ENCODE peak calls at places on chromosomes 12 and 14, in nine cellular contexts. One of them, this sample, is unnamed.

GRCh38 chr12:5430639-5431603 is 987 bp upstream of the NTF3 start:
- DNase-seq in cardiac muscle cell: no peak
- DNase-seq in AG04450: no peak
- DNase-seq in breast epithelium: no peak
- DNase-seq in upper lobe of right lung: no peak
- DNase-seq in transverse colon: no peak
- DNase-seq in coronary artery: no peak
- DNase-seq in left ventricle myocardium inferior: no peak
- DNase-seq in heart left ventricle: no peak
- DNase-seq in this sample: no peak

GRCh38 chr12:116244474-116245090 is 32.9 kb downstream of the MED13L start:
- DNase-seq in cardiac muscle cell: no peak
- DNase-seq in AG04450: no peak
- DNase-seq in breast epithelium: no peak
- DNase-seq in upper lobe of right lung: no peak
- DNase-seq in transverse colon: no peak
- DNase-seq in coronary artery: no peak
- DNase-seq in left ventricle myocardium inferior: no peak
- DNase-seq in heart left ventricle: no peak
- DNase-seq in this sample: no peak

GRCh38 chr12:27257104-27257848 is 13.2 kb downstream of the STK38L start:
- DNase-seq in cardiac muscle cell: no peak
- DNase-seq in AG04450: no peak
- DNase-seq in breast epithelium: no peak
- DNase-seq in upper lobe of right lung: no peak
- DNase-seq in transverse colon: no peak
- DNase-seq in coronary artery: no peak
- DNase-seq in left ventricle myocardium inferior: no peak
- DNase-seq in heart left ventricle: no peak
- DNase-seq in this sample: no peak

GRCh38 chr12:53948650-53949593 is 5.8 kb upstream of the HOXC12 start:
- DNase-seq in cardiac muscle cell: no peak
- DNase-seq in AG04450: no peak
- DNase-seq in breast epithelium: no peak
- DNase-seq in upper lobe of right lung: no peak
- DNase-seq in transverse colon: no peak
- DNase-seq in coronary artery: no peak
- DNase-seq in left ventricle myocardium inferior: no peak
- DNase-seq in heart left ventricle: no peak
- DNase-seq in this sample: no peak

GRCh38 chr14:105497671-105498429 is 6.8 kb downstream of the TEDC1 start:
- DNase-seq in cardiac muscle cell: no peak
- DNase-seq in AG04450: no peak
- DNase-seq in breast epithelium: no peak
- DNase-seq in upper lobe of right lung: peak
- DNase-seq in transverse colon: no peak
- DNase-seq in coronary artery: peak
- DNase-seq in left ventricle myocardium inferior: peak
- DNase-seq in heart left ventricle: no peak
- DNase-seq in this sample: no peak

GRCh38 chr14:75418779-75419768 is 8.7 kb upstream of the JDP2 start:
- DNase-seq in cardiac muscle cell: peak
- DNase-seq in AG04450: no peak
- DNase-seq in breast epithelium: no peak
- DNase-seq in upper lobe of right lung: peak
- DNase-seq in transverse colon: peak
- DNase-seq in coronary artery: no peak
- DNase-seq in left ventricle myocardium inferior: no peak
- DNase-seq in heart left ventricle: no peak
- DNase-seq in this sample: no peak

GRCh38 chr12:22935501-22935900 is 310.5 kb downstream of the ETNK1 start:
- DNase-seq in cardiac muscle cell: no peak
- DNase-seq in AG04450: no peak
- DNase-seq in breast epithelium: no peak
- DNase-seq in upper lobe of right lung: no peak
- DNase-seq in transverse colon: no peak
- DNase-seq in coronary artery: no peak
- DNase-seq in left ventricle myocardium inferior: no peak
- DNase-seq in heart left ventricle: no peak
- DNase-seq in this sample: no peak

GRCh38 chr12:20140751-20141150 is 227.6 kb upstream of the PDE3A start:
- DNase-seq in cardiac muscle cell: no peak
- DNase-seq in AG04450: no peak
- DNase-seq in breast epithelium: no peak
- DNase-seq in upper lobe of right lung: no peak
- DNase-seq in transverse colon: no peak
- DNase-seq in coronary artery: no peak
- DNase-seq in left ventricle myocardium inferior: no peak
- DNase-seq in heart left ventricle: no peak
- DNase-seq in this sample: no peak

GRCh38 chr12:4164591-4165558 is 108.7 kb upstream of the CCND2 start:
- DNase-seq in cardiac muscle cell: peak
- DNase-seq in AG04450: peak
- DNase-seq in breast epithelium: peak
- DNase-seq in upper lobe of right lung: peak
- DNase-seq in transverse colon: peak
- DNase-seq in coronary artery: no peak
- DNase-seq in left ventricle myocardium inferior: peak
- DNase-seq in heart left ventricle: peak
- DNase-seq in this sample: no peak

GRCh38 chr14:29156096-29156495 is 389.5 kb downstream of the FOXG1 start:
- DNase-seq in cardiac muscle cell: no peak
- DNase-seq in AG04450: no peak
- DNase-seq in breast epithelium: no peak
- DNase-seq in upper lobe of right lung: no peak
- DNase-seq in transverse colon: no peak
- DNase-seq in coronary artery: no peak
- DNase-seq in left ventricle myocardium inferior: no peak
- DNase-seq in heart left ventricle: no peak
- DNase-seq in this sample: no peak

GRCh38 chr12:75961878-75962277 is 69.7 kb downstream of the PHLDA1 start:
- DNase-seq in cardiac muscle cell: no peak
- DNase-seq in AG04450: no peak
- DNase-seq in breast epithelium: no peak
- DNase-seq in upper lobe of right lung: no peak
- DNase-seq in transverse colon: no peak
- DNase-seq in coronary artery: no peak
- DNase-seq in left ventricle myocardium inferior: no peak
- DNase-seq in heart left ventricle: no peak
- DNase-seq in this sample: no peak

GRCh38 chr12:4134833-4135597 is 138.5 kb upstream of the CCND2 start:
- DNase-seq in cardiac muscle cell: no peak
- DNase-seq in AG04450: no peak
- DNase-seq in breast epithelium: no peak
- DNase-seq in upper lobe of right lung: no peak
- DNase-seq in transverse colon: no peak
- DNase-seq in coronary artery: no peak
- DNase-seq in left ventricle myocardium inferior: no peak
- DNase-seq in heart left ventricle: no peak
- DNase-seq in this sample: no peak

GRCh38 chr12:86735851-86736250 is 479.7 kb upstream of the MGAT4C start:
- DNase-seq in cardiac muscle cell: no peak
- DNase-seq in AG04450: no peak
- DNase-seq in breast epithelium: no peak
- DNase-seq in upper lobe of right lung: no peak
- DNase-seq in transverse colon: no peak
- DNase-seq in coronary artery: no peak
- DNase-seq in left ventricle myocardium inferior: no peak
- DNase-seq in heart left ventricle: no peak
- DNase-seq in this sample: no peak

GRCh38 chr12:123092866-123093265 is 58.0 kb downstream of the PITPNM2 start:
- DNase-seq in cardiac muscle cell: no peak
- DNase-seq in AG04450: no peak
- DNase-seq in breast epithelium: no peak
- DNase-seq in upper lobe of right lung: no peak
- DNase-seq in transverse colon: no peak
- DNase-seq in coronary artery: no peak
- DNase-seq in left ventricle myocardium inferior: no peak
- DNase-seq in heart left ventricle: no peak
- DNase-seq in this sample: no peak

GRCh38 chr12:104890463-104891096 is 67.5 kb downstream of the SLC41A2 start:
- DNase-seq in cardiac muscle cell: no peak
- DNase-seq in AG04450: no peak
- DNase-seq in breast epithelium: no peak
- DNase-seq in upper lobe of right lung: no peak
- DNase-seq in transverse colon: no peak
- DNase-seq in coronary artery: no peak
- DNase-seq in left ventricle myocardium inferior: no peak
- DNase-seq in heart left ventricle: no peak
- DNase-seq in this sample: no peak

GRCh38 chr12:51771008-51771407 is 77.5 kb downstream of the FIGNL2 start:
- DNase-seq in cardiac muscle cell: no peak
- DNase-seq in AG04450: no peak
- DNase-seq in breast epithelium: no peak
- DNase-seq in upper lobe of right lung: no peak
- DNase-seq in transverse colon: no peak
- DNase-seq in coronary artery: no peak
- DNase-seq in left ventricle myocardium inferior: no peak
- DNase-seq in heart left ventricle: no peak
- DNase-seq in this sample: no peak

GRCh38 chr12:121774968-121775474 is 18.5 kb downstream of the RHOF start:
- DNase-seq in cardiac muscle cell: no peak
- DNase-seq in AG04450: no peak
- DNase-seq in breast epithelium: no peak
- DNase-seq in upper lobe of right lung: peak
- DNase-seq in transverse colon: no peak
- DNase-seq in coronary artery: no peak
- DNase-seq in left ventricle myocardium inferior: no peak
- DNase-seq in heart left ventricle: no peak
- DNase-seq in this sample: no peak
- H3K27ac ChIP-seq in cardiac muscle cell: peak
- H3K27ac ChIP-seq in AG04450: no peak
- H3K27ac ChIP-seq in breast epithelium: no peak
- H3K27ac ChIP-seq in upper lobe of right lung: peak
- H3K27ac ChIP-seq in transverse colon: no peak
- H3K27ac ChIP-seq in coronary artery: no peak
- H3K27ac ChIP-seq in left ventricle myocardium inferior: no peak
- H3K27ac ChIP-seq in heart left ventricle: no peak
- H3K27ac ChIP-seq in this sample: no peak

DNA sequence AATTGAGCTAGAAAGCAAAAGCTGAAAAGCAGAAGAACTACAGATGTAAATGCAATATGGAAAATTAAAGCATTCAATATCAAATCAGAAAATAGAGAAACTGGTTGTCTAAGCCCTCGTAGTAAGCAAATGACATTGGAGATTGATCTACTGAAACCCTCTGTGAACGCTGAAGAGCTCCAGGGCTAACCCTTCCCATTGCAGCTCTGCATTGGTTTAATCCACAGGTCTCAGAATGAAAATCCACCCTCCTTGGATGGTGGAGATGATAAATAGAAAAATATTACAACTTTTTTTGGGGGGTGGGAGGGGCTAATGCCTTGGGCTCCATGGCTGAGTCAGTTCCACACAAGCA is 40.5 kb downstream of the CORO1C start:
- DNase-seq in cardiac muscle cell: no peak
- DNase-seq in AG04450: no peak
- DNase-seq in breast epithelium: no peak
- DNase-seq in upper lobe of right lung: no peak
- DNase-seq in transverse colon: no peak
- DNase-seq in coronary artery: no peak
- DNase-seq in left ventricle myocardium inferior: no peak
- DNase-seq in heart left ventricle: no peak
- DNase-seq in this sample: no peak
- H3K4me3 ChIP-seq in cardiac muscle cell: no peak
- H3K4me3 ChIP-seq in AG04450: peak
- H3K4me3 ChIP-seq in breast epithelium: peak
- H3K4me3 ChIP-seq in upper lobe of right lung: peak
- H3K4me3 ChIP-seq in transverse colon: peak
- H3K4me3 ChIP-seq in coronary artery: peak
- H3K4me3 ChIP-seq in left ventricle myocardium inferior: peak
- H3K4me3 ChIP-seq in heart left ventricle: no peak
- H3K4me3 ChIP-seq in this sample: peak

GRCh38 chr12:69415471-69416275 is 54.5 kb upstream of the FRS2 start:
- DNase-seq in cardiac muscle cell: peak
- DNase-seq in AG04450: peak
- DNase-seq in breast epithelium: peak
- DNase-seq in upper lobe of right lung: no peak
- DNase-seq in transverse colon: peak
- DNase-seq in coronary artery: peak
- DNase-seq in left ventricle myocardium inferior: peak
- DNase-seq in heart left ventricle: peak
- DNase-seq in this sample: peak
- H3K27ac ChIP-seq in cardiac muscle cell: peak
- H3K27ac ChIP-seq in AG04450: peak
- H3K27ac ChIP-seq in breast epithelium: no peak
- H3K27ac ChIP-seq in upper lobe of right lung: no peak
- H3K27ac ChIP-seq in transverse colon: no peak
- H3K27ac ChIP-seq in coronary artery: peak
- H3K27ac ChIP-seq in left ventricle myocardium inferior: peak
- H3K27ac ChIP-seq in heart left ventricle: peak
- H3K27ac ChIP-seq in this sample: no peak

GRCh38 chr14:53655080-53655785 is 301.4 kb downstream of the BMP4 start:
- DNase-seq in cardiac muscle cell: no peak
- DNase-seq in AG04450: no peak
- DNase-seq in breast epithelium: no peak
- DNase-seq in upper lobe of right lung: no peak
- DNase-seq in transverse colon: no peak
- DNase-seq in coronary artery: no peak
- DNase-seq in left ventricle myocardium inferior: no peak
- DNase-seq in heart left ventricle: no peak
- DNase-seq in this sample: no peak
- H3K4me3 ChIP-seq in cardiac muscle cell: no peak
- H3K4me3 ChIP-seq in AG04450: no peak
- H3K4me3 ChIP-seq in breast epithelium: no peak
- H3K4me3 ChIP-seq in upper lobe of right lung: no peak
- H3K4me3 ChIP-seq in transverse colon: no peak
- H3K4me3 ChIP-seq in coronary artery: no peak
- H3K4me3 ChIP-seq in left ventricle myocardium inferior: no peak
- H3K4me3 ChIP-seq in heart left ventricle: no peak
- H3K4me3 ChIP-seq in this sample: no peak

GRCh38 chr14:94267352-94267751 is 25.7 kb downstream of the SERPINA10 start:
- DNase-seq in cardiac muscle cell: no peak
- DNase-seq in AG04450: no peak
- DNase-seq in breast epithelium: no peak
- DNase-seq in upper lobe of right lung: no peak
- DNase-seq in transverse colon: no peak
- DNase-seq in coronary artery: no peak
- DNase-seq in left ventricle myocardium inferior: no peak
- DNase-seq in heart left ventricle: no peak
- DNase-seq in this sample: no peak
- H3K27ac ChIP-seq in cardiac muscle cell: no peak
- H3K27ac ChIP-seq in AG04450: no peak
- H3K27ac ChIP-seq in breast epithelium: no peak
- H3K27ac ChIP-seq in upper lobe of right lung: no peak
- H3K27ac ChIP-seq in transverse colon: no peak
- H3K27ac ChIP-seq in coronary artery: no peak
- H3K27ac ChIP-seq in left ventricle myocardium inferior: no peak
- H3K27ac ChIP-seq in heart left ventricle: no peak
- H3K27ac ChIP-seq in this sample: no peak

GRCh38 chr12:2054091-2055018 is 1.6 kb downstream of the CACNA1C start:
- DNase-seq in cardiac muscle cell: peak
- DNase-seq in AG04450: no peak
- DNase-seq in breast epithelium: peak
- DNase-seq in upper lobe of right lung: no peak
- DNase-seq in transverse colon: no peak
- DNase-seq in coronary artery: no peak
- DNase-seq in left ventricle myocardium inferior: no peak
- DNase-seq in heart left ventricle: no peak
- DNase-seq in this sample: no peak
- H3K4me3 ChIP-seq in cardiac muscle cell: peak
- H3K4me3 ChIP-seq in AG04450: peak
- H3K4me3 ChIP-seq in breast epithelium: peak
- H3K4me3 ChIP-seq in upper lobe of right lung: peak
- H3K4me3 ChIP-seq in transverse colon: peak
- H3K4me3 ChIP-seq in coronary artery: peak
- H3K4me3 ChIP-seq in left ventricle myocardium inferior: peak
- H3K4me3 ChIP-seq in heart left ventricle: peak
- H3K4me3 ChIP-seq in this sample: peak